ENCODE peak calls at places on chromosome 16, in seven cellular contexts. H, E, D, F, C, K and V are unnamed samples.

GRCh38 chr16:11016993-11017392 is 72.6 kb downstream of the CLEC16A start:
- DNase-seq in H (peak; percentile 64), E (peak; percentile 60), D (no peak), F (no peak), C (no peak), K (peak; percentile 76), V (no peak)

GRCh38 chr16:3182608-3183444 is 5.2 kb upstream of the OR1F1 start:
- DNase-seq in H (peak; percentile 45), E (peak; percentile 74), D (no peak), F (no peak), C (peak; percentile 62), K (peak; percentile 39), V (no peak)

GRCh38 chr16:49755291-49755611 is 100.7 kb downstream of the ZNF423 start:
- DNase-seq in H (peak; percentile 63), E (no peak), D (no peak), F (no peak), C (peak; percentile 83), K (peak; percentile 16), V (no peak)

GRCh38 chr16:49023095-49023494 is 258.5 kb downstream of the CBLN1 start:
- DNase-seq in H (no peak), E (no peak), D (no peak), F (no peak), C (peak; percentile 21), K (no peak), V (no peak)

GRCh38 chr16:57801856-57802634 is at the start of gene KIFC3:
- DNase-seq in H (peak; percentile 78), E (peak; percentile 76), D (peak; percentile 92), F (peak; percentile 8), C (peak; percentile 89), K (peak; percentile 74), V (peak; percentile 90)

GRCh38 chr16:56356276-56357241 is 68.8 kb downstream of the AMFR start:
- DNase-seq in H (peak; percentile 88), E (peak; percentile 76), D (peak; percentile 81), F (peak; percentile 81), C (peak; percentile 96), K (peak; percentile 85), V (peak; percentile 46)

GRCh38 chr16:2022723-2023097 is 3.1 kb downstream of the NPW start:
- DNase-seq in H (no peak), E (no peak), D (no peak), F (no peak), C (peak; percentile 89), K (peak; percentile 81), V (no peak)

GRCh38 chr16:4098496-4098895 is 17.7 kb downstream of the ADCY9 start:
- DNase-seq in H (peak; percentile 30), E (no peak), D (no peak), F (no peak), C (no peak), K (peak; percentile 82), V (no peak)

GRCh38 chr16:88722784-88723506 is 16.6 kb downstream of the CTU2 start:
- DNase-seq in H (no peak), E (no peak), D (no peak), F (no peak), C (no peak), K (no peak), V (no peak)

GRCh38 chr16:646679-647172 is 2.4 kb upstream of the WDR90 start:
- DNase-seq in H (no peak), E (no peak), D (no peak), F (no peak), C (no peak), K (no peak), V (no peak)

GRCh38 chr16:90046971-90047713 is 27.9 kb upstream of the DBNDD1 start:
- DNase-seq in H (peak; percentile 38), E (no peak), D (peak; percentile 49), F (no peak), C (peak; percentile 45), K (peak; percentile 62), V (no peak)

GRCh38 chr16:63690267-63690666 is 1431.6 kb downstream of the CDH11 start:
- DNase-seq in H (no peak), E (no peak), D (no peak), F (no peak), C (no peak), K (no peak), V (no peak)

GRCh38 chr16:81486555-81487061 is 42.0 kb downstream of the CMIP start:
- DNase-seq in H (no peak), E (no peak), D (peak; percentile 53), F (no peak), C (peak; percentile 59), K (no peak), V (no peak)

GRCh38 chr16:27718136-27718766 is 168.3 kb downstream of the KATNIP start:
- DNase-seq in H (no peak), E (no peak), D (no peak), F (no peak), C (no peak), K (no peak), V (no peak)

GRCh38 chr16:81265658-81266451 is 27.4 kb downstream of the BCO1 start:
- DNase-seq in H (no peak), E (no peak), D (peak; percentile 84), F (no peak), C (no peak), K (peak; percentile 72), V (no peak)

GRCh38 chr16:4487955-4488481 is 11.8 kb downstream of the HMOX2 start:
- DNase-seq in H (peak; percentile 76), E (no peak), D (no peak), F (no peak), C (peak; percentile 26), K (peak; percentile 68), V (no peak)

GRCh38 chr16:55249361-55249760 is 74.6 kb upstream of the IRX6 start:
- DNase-seq in H (no peak), E (no peak), D (no peak), F (no peak), C (no peak), K (no peak), V (no peak)

GRCh38 chr16:30724641-30725464 is 23.4 kb upstream of the PHKG2 start:
- DNase-seq in H (no peak), E (no peak), D (peak; percentile 43), F (peak; percentile 21), C (no peak), K (no peak), V (no peak)

GRCh38 chr16:7405166-7405565 is 72.5 kb downstream of the RBFOX1 start:
- DNase-seq in H (no peak), E (no peak), D (peak; percentile 53), F (no peak), C (peak; percentile 91), K (no peak), V (no peak)

GRCh38 chr16:67406111-67406593 is 10.1 kb downstream of the ZDHHC1 start:
- DNase-seq in H (peak; percentile 30), E (no peak), D (no peak), F (no peak), C (no peak), K (no peak), V (no peak)

GRCh38 chr16:55534773-55535172 is 25.9 kb downstream of the LPCAT2 start:
- DNase-seq in H (no peak), E (no peak), D (no peak), F (no peak), C (no peak), K (no peak), V (no peak)

GRCh38 chr16:78750611-78751010 is 651.2 kb downstream of the WWOX start:
- DNase-seq in H (no peak), E (no peak), D (no peak), F (no peak), C (no peak), K (no peak), V (no peak)

GRCh38 chr16:683396-684066 is 603 bp downstream of the JMJD8 start:
- DNase-seq in H (no peak), E (no peak), D (no peak), F (no peak), C (no peak), K (no peak), V (no peak)

GRCh38 chr16:1154291-1154886 is 1.5 kb downstream of the CACNA1H start:
- DNase-seq in H (no peak), E (no peak), D (peak; percentile 45), F (no peak), C (peak; percentile 68), K (peak; percentile 39), V (no peak)

GRCh38 chr16:85935957-85936760 is 37.2 kb downstream of the IRF8 start:
- DNase-seq in H (no peak), E (peak; percentile 81), D (no peak), F (peak; percentile 61), C (no peak), K (no peak), V (peak; percentile 93)

GRCh38 chr16:70267516-70267915 is 15.8 kb upstream of the EXOSC6 start:
- DNase-seq in H (peak; percentile 65), E (no peak), D (no peak), F (peak; percentile 42), C (peak; percentile 76), K (peak; percentile 53), V (peak; percentile 22)

GRCh38 chr16:25063865-25064264 is 47.7 kb upstream of the LCMT1 start:
- DNase-seq in H (no peak), E (no peak), D (peak; percentile 53), F (no peak), C (peak; percentile 35), K (no peak), V (no peak)

GRCh38 chr16:2424061-2425007 is 4.9 kb upstream of the CCNF start:
- DNase-seq in H (no peak), E (no peak), D (no peak), F (no peak), C (no peak), K (no peak), V (no peak)

GRCh38 chr16:49556252-49557069 is 182.9 kb downstream of the C16orf78 start:
- DNase-seq in H (peak; percentile 47), E (no peak), D (no peak), F (no peak), C (no peak), K (peak; percentile 5), V (no peak)

GRCh38 chr16:14309906-14310305 is 238.8 kb downstream of the MRTFB start:
- DNase-seq in H (no peak), E (no peak), D (no peak), F (no peak), C (no peak), K (peak; percentile 50), V (no peak)

GRCh38 chr16:1614226-1615102 is 2.3 kb downstream of the CRAMP1 start:
- DNase-seq in H (peak; percentile 32), E (no peak), D (peak; percentile 37), F (no peak), C (peak; percentile 71), K (peak; percentile 50), V (no peak)